ENCODE peak calls at places on chromosomes 7 and 10, in four cellular contexts. P is NCI-H748 treated with DMSO at 0.1 percent for 48 hours, I is left lung, J is NCI-H1417. C is an unnamed sample.

GRCh38 chr10:93566435-93567276 is at the start of gene FFAR4:
- DNase-seq in P (peak; percentile 4), I (peak; percentile 83), J (no peak), C (no peak)

GRCh38 chr10:102227050-102227449 is 951 bp downstream of the ELOVL3 start:
- DNase-seq in P (no peak), J (no peak), I (no peak), C (no peak)

GRCh38 chr7:133675510-133676218 is 422.8 kb downstream of the EXOC4 start:
- DNase-seq in P (no peak), I (no peak), J (no peak), C (no peak)

GRCh38 chr10:100653957-100654834 is 91.2 kb upstream of the PAX2 start:
- DNase-seq in I (no peak), P (no peak), J (no peak), C (peak; percentile 26)

GRCh38 chr10:110006358-110007170 is 1.2 kb upstream of the ADD3 start:
- DNase-seq in P (peak; percentile 8), I (peak; percentile 64), J (no peak), C (no peak)

GRCh38 chr7:111282626-111283025 is 191.7 kb downstream of the LRRN3 start:
- DNase-seq in J (no peak), I (no peak), P (no peak), C (no peak)

GRCh38 chr7:4612939-4613841 is 68.9 kb upstream of the FOXK1 start:
- DNase-seq in P (no peak), J (no peak), I (no peak), C (no peak)

GRCh38 chr10:86635402-86635801 is 18.9 kb upstream of the OPN4 start:
- DNase-seq in I (no peak), J (no peak), P (no peak), C (no peak)